ENCODE peak calls at places on chromosomes 13 and 19, in seven cellular contexts. One of them, this sample, is unnamed.

GRCh38 chr13:111202745-111203144 is 87.6 kb downstream of the ARHGEF7 start:
- DNase-seq in non-pigmented ciliary epithelial cell: peak
- DNase-seq in heart right ventricle: peak
- DNase-seq in PC-9: no peak
- DNase-seq in psoas muscle: no peak
- DNase-seq in effector memory CD4-positive, alpha-beta T cell: no peak
- DNase-seq in amniotic epithelial cell: peak
- DNase-seq in this sample: no peak

GRCh38 chr13:91169641-91170040 is 177.8 kb upstream of the MIR17HG start:
- DNase-seq in non-pigmented ciliary epithelial cell: no peak
- DNase-seq in heart right ventricle: no peak
- DNase-seq in PC-9: no peak
- DNase-seq in psoas muscle: no peak
- DNase-seq in effector memory CD4-positive, alpha-beta T cell: no peak
- DNase-seq in amniotic epithelial cell: no peak
- DNase-seq in this sample: no peak

GRCh38 chr13:99196466-99197256 is 4.0 kb upstream of the UBAC2 start:
- DNase-seq in non-pigmented ciliary epithelial cell: no peak
- DNase-seq in heart right ventricle: no peak
- DNase-seq in PC-9: peak
- DNase-seq in psoas muscle: no peak
- DNase-seq in effector memory CD4-positive, alpha-beta T cell: no peak
- DNase-seq in amniotic epithelial cell: no peak
- DNase-seq in this sample: no peak

GRCh38 chr13:34207334-34207733 is 389.4 kb downstream of the RFC3 start:
- DNase-seq in non-pigmented ciliary epithelial cell: peak
- DNase-seq in heart right ventricle: peak
- DNase-seq in PC-9: peak
- DNase-seq in psoas muscle: no peak
- DNase-seq in effector memory CD4-positive, alpha-beta T cell: no peak
- DNase-seq in amniotic epithelial cell: peak
- DNase-seq in this sample: no peak

GRCh38 chr13:60655268-60655667 is 258.2 kb downstream of the TDRD3 start:
- DNase-seq in non-pigmented ciliary epithelial cell: no peak
- DNase-seq in heart right ventricle: no peak
- DNase-seq in PC-9: no peak
- DNase-seq in psoas muscle: no peak
- DNase-seq in effector memory CD4-positive, alpha-beta T cell: no peak
- DNase-seq in amniotic epithelial cell: no peak
- DNase-seq in this sample: no peak

GRCh38 chr19:18063463-18063862 is 23.3 kb downstream of the IL12RB1 start:
- DNase-seq in non-pigmented ciliary epithelial cell: no peak
- DNase-seq in heart right ventricle: no peak
- DNase-seq in PC-9: no peak
- DNase-seq in psoas muscle: no peak
- DNase-seq in effector memory CD4-positive, alpha-beta T cell: no peak
- DNase-seq in amniotic epithelial cell: no peak
- DNase-seq in this sample: peak

GRCh38 chr13:49125964-49126363 is 94.2 kb upstream of the MLNR start:
- DNase-seq in non-pigmented ciliary epithelial cell: no peak
- DNase-seq in heart right ventricle: no peak
- DNase-seq in PC-9: no peak
- DNase-seq in psoas muscle: no peak
- DNase-seq in effector memory CD4-positive, alpha-beta T cell: no peak
- DNase-seq in amniotic epithelial cell: no peak
- DNase-seq in this sample: no peak

GRCh38 chr19:48113190-48113917 is 2.7 kb upstream of the PLA2G4C start:
- DNase-seq in non-pigmented ciliary epithelial cell: no peak
- DNase-seq in heart right ventricle: no peak
- DNase-seq in PC-9: no peak
- DNase-seq in psoas muscle: no peak
- DNase-seq in effector memory CD4-positive, alpha-beta T cell: no peak
- DNase-seq in amniotic epithelial cell: peak
- DNase-seq in this sample: no peak

GRCh38 chr13:32632343-32632910 is 46.2 kb downstream of the PDS5B start:
- DNase-seq in non-pigmented ciliary epithelial cell: no peak
- DNase-seq in heart right ventricle: no peak
- DNase-seq in PC-9: no peak
- DNase-seq in psoas muscle: no peak
- DNase-seq in effector memory CD4-positive, alpha-beta T cell: no peak
- DNase-seq in amniotic epithelial cell: no peak
- DNase-seq in this sample: no peak